ENCODE peak calls at places on chromosomes 4 and X, in five cellular contexts. One of them, this sample, is unnamed.

GRCh38 chr4:151993521-151993920 is 232.7 kb upstream of the GATB start:
- DNase-seq in psoas muscle: no peak
- DNase-seq in mesothelial cell of epicardium: no peak
- DNase-seq in fibroblast of the conjunctiva: no peak
- DNase-seq in SJSA1: no peak
- DNase-seq in this sample: no peak

GRCh38 chr4:90025248-90025647 is 101.9 kb upstream of the CCSER1 start:
- DNase-seq in SJSA1: no peak
- DNase-seq in mesothelial cell of epicardium: no peak
- DNase-seq in psoas muscle: no peak
- DNase-seq in fibroblast of the conjunctiva: no peak
- DNase-seq in this sample: no peak

GRCh38 chr4:137540356-137540755 is 8.1 kb upstream of the PCDH18 start:
- DNase-seq in SJSA1: no peak
- DNase-seq in mesothelial cell of epicardium: no peak
- DNase-seq in psoas muscle: no peak
- DNase-seq in fibroblast of the conjunctiva: no peak
- DNase-seq in this sample: no peak

GRCh38 chrX:106201502-106202178 is 33.5 kb downstream of the PWWP3B start:
- DNase-seq in fibroblast of the conjunctiva: no peak
- DNase-seq in mesothelial cell of epicardium: no peak
- DNase-seq in SJSA1: no peak
- DNase-seq in psoas muscle: no peak
- DNase-seq in this sample: no peak

GRCh38 chr4:89001647-89002518 is 55.1 kb downstream of the FAM13A start:
- DNase-seq in fibroblast of the conjunctiva: no peak
- DNase-seq in mesothelial cell of epicardium: no peak
- DNase-seq in SJSA1: no peak
- DNase-seq in psoas muscle: no peak
- DNase-seq in this sample: peak; percentile 84

GRCh38 chr4:143531773-143532491 is 18.4 kb downstream of the SMARCA5 start:
- DNase-seq in SJSA1: no peak
- DNase-seq in psoas muscle: no peak
- DNase-seq in fibroblast of the conjunctiva: no peak
- DNase-seq in mesothelial cell of epicardium: no peak
- DNase-seq in this sample: no peak

GRCh38 chrX:46251755-46252154 is 293.5 kb downstream of the ZNF674 start:
- DNase-seq in SJSA1: peak; percentile 37
- DNase-seq in psoas muscle: no peak
- DNase-seq in fibroblast of the conjunctiva: no peak
- DNase-seq in mesothelial cell of epicardium: no peak
- DNase-seq in this sample: no peak

GRCh38 chr4:70829015-70829414 is 10.7 kb downstream of the GRSF1 start:
- DNase-seq in psoas muscle: no peak
- DNase-seq in mesothelial cell of epicardium: no peak
- DNase-seq in SJSA1: no peak
- DNase-seq in fibroblast of the conjunctiva: no peak
- DNase-seq in this sample: no peak